ENCODE peak calls at places on chromosomes 7 and 10, in five cellular contexts. Z, U, F, Q and N are unnamed samples.
A peak's percentile ranks its signal among the peaks of the same experiment; 100 is the strongest.

GRCh38 chr10:16853809-16854208 is 36.6 kb upstream of the RSU1 start:
- DNase-seq in Z (no peak), U (no peak), F (no peak), Q (no peak), N (no peak)

GRCh38 chr7:46626261-46627037 is 705.4 kb upstream of the IGFBP3 start:
- DNase-seq in Z (no peak), U (no peak), F (no peak), Q (no peak), N (no peak)

GRCh38 chr10:73344267-73344666 is 14.4 kb downstream of the CFAP70 start:
- DNase-seq in Z (no peak), U (no peak), F (no peak), Q (no peak), N (no peak)

GRCh38 chr10:16184911-16185310 is 251.9 kb upstream of the PTER start:
- DNase-seq in Z (no peak), U (no peak), F (no peak), Q (no peak), N (no peak)

GRCh38 chr10:119657725-119658124 is 6.5 kb downstream of the BAG3 start:
- DNase-seq in Z (no peak), U (no peak), F (no peak), Q (no peak), N (no peak)

GRCh38 chr10:86647773-86648705 is 6.3 kb upstream of the OPN4 start:
- DNase-seq in Z (no peak), U (peak; percentile 84), F (no peak), Q (no peak), N (no peak)

GRCh38 chr10:111297351-111297848 is 220.6 kb downstream of the ADRA2A start:
- DNase-seq in Z (no peak), U (no peak), F (no peak), Q (peak; percentile 5), N (no peak)

GRCh38 chr10:10685566-10685965 is 332.1 kb upstream of the CELF2 start:
- DNase-seq in Z (no peak), U (no peak), F (no peak), Q (no peak), N (no peak)

GRCh38 chr10:11145498-11145855 is 127.8 kb downstream of the CELF2 start:
- DNase-seq in Z (peak; percentile 64), U (no peak), F (peak; percentile 57), Q (no peak), N (no peak)

DNA sequence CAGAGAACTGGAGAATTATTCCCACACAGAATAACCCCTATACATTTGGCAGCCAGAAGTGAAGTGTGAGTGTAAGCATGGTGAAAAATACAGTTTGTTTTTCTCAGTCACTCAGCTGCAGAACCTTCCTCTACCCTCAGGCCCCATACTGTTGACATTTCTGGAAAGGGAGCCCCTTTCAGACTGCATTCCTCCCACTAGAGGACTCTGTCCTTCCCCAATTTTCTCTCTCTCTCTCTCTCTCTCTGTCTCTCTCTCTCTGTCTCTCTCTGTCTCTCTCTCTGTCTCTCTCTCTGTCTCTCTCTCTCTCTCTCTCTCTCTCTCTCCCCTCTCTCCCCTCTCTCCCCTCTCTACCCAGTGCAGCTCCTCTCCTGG is 86.8 kb upstream of the STEAP1B start:
- DNase-seq in Z (no peak), U (no peak), F (no peak), Q (no peak), N (no peak)
- TF ChIP-seq CTCF in Z (no peak), U (no peak), F (no peak), Q (peak; percentile 55), N (peak; percentile 62)

DNA sequence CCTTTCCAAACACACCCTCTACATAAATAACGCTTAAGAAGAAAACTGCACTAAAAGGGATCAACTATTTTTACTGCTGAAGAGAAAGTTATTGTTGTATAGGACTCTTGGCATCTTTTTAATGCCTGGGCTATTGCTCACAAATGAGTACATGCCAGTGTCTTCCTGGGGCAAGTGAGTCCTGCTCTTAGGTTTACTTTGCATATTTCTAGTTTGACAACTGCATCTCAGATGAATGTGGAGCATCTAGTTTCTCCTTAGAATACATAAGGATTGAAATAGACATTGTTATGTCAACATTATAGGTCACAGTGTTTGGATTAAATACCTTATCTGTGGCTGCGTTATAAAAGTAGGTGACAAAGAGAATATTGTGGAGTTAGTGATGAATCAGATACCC is 44.5 kb downstream of the PSMC2 start:
- DNase-seq in Z (no peak), U (no peak), F (no peak), Q (no peak), N (no peak)
- TF ChIP-seq CTCF in Z (no peak), U (no peak), F (no peak), Q (no peak), N (no peak)

GRCh38 chr7:130994378-130995115 is 260.5 kb upstream of the KLF14 start:
- DNase-seq in Z (peak; percentile 61), U (no peak), F (no peak), Q (no peak), N (no peak)

GRCh38 chr7:130993671-130994365 is 259.8 kb upstream of the KLF14 start:
- DNase-seq in Z (no peak), U (no peak), F (no peak), Q (no peak), N (no peak)

GRCh38 chr7:130995252-130996081 is 261.5 kb upstream of the KLF14 start:
- DNase-seq in Z (peak; percentile 71), U (no peak), F (no peak), Q (peak; percentile 58), N (no peak)

GRCh38 chr7:130996841-130997231 is 262.8 kb upstream of the KLF14 start:
- DNase-seq in Z (peak; percentile 89), U (no peak), F (no peak), Q (no peak), N (no peak)

DNA sequence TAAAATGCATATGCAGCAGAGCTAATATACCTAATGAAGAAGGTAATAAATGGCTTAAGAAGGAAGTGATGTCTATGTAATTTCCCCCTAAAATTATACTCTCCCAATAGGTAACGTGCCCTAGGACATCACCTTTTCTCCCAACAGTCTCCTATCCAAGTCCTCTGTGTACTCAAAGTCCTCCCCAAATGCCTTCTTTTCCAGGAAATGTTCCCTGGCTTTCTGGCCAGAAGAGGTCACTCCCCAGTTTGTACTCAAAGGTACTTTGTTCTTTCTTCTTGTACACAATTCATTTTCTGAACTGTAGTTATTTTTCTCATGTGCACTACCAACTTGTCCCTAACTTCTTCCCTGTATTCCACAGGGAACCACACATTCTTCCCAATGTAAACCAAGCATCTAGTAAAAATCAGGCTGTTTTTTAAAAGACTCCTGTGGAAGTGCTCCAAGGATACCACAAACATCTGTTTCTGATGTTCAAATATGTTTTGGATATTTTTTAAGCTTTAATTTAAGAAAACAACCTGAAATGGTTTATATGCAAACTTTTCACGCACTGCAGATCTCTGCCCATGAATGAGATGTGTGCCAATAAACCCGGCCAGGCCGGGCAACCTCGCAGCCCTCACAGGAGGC is 262.3 kb upstream of the KLF14 start:
- DNase-seq in Z (peak; percentile 64), U (no peak), F (no peak), Q (no peak), N (no peak)
- TF ChIP-seq CTCF in Z (no peak), U (no peak), F (no peak), Q (no peak), N (no peak)

DNA sequence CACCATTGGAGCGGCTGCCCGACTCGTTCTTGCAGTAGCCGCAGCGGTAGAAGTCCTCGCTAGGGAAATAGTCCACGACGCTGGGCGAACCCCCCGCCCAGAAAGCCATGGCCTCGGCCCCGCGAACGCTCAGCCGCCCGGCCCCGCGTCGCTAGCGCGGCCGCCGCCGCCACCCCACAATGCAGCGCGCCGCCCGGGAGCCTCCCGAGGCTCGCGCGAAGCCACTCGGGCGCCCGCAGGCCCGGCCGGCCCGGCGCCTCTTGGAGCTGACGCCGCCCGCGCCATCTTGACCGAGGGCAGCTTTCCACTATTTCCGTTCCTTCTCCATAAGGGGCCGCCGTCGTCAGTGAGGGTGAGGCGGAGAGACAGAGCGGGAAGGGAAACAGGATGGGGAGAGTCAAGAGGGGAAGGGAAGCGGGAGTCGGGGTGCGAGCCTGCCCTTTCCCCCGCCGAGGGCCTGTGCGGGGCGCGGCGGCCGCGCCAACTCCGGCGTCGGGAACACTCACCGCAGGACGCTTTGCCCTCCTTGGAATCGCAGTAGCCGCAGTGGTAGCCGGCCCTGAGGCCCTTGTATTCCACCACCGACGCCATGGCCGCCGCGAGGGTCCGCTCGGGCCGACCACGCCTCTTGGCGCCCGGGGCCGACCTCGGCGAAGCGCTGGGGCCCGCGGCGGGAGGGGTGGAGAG is at the start of gene ATE1:
- DNase-seq in Z (peak; percentile 90), U (peak; percentile 89), F (peak; percentile 94), Q (peak; percentile 95), N (peak; percentile 67)
- TF ChIP-seq CTCF in Z (no peak), U (no peak), F (no peak), Q (no peak), N (no peak)

GRCh38 chr10:101139421-101139911 is 8.4 kb downstream of the TLX1 start:
- DNase-seq in Z (no peak), U (no peak), F (no peak), Q (no peak), N (no peak)
- TF ChIP-seq CTCF in Z (no peak), U (no peak), F (no peak), Q (peak; percentile 34), N (no peak)

GRCh38 chr7:13963925-13964324 is 25.5 kb downstream of the ETV1 start:
- DNase-seq in Z (no peak), U (no peak), F (no peak), Q (no peak), N (no peak)

GRCh38 chr7:13965077-13965476 is 24.4 kb downstream of the ETV1 start:
- DNase-seq in Z (no peak), U (no peak), F (no peak), Q (no peak), N (no peak)
- TF ChIP-seq CTCF in Z (no peak), U (no peak), F (no peak), Q (no peak), N (no peak)

DNA sequence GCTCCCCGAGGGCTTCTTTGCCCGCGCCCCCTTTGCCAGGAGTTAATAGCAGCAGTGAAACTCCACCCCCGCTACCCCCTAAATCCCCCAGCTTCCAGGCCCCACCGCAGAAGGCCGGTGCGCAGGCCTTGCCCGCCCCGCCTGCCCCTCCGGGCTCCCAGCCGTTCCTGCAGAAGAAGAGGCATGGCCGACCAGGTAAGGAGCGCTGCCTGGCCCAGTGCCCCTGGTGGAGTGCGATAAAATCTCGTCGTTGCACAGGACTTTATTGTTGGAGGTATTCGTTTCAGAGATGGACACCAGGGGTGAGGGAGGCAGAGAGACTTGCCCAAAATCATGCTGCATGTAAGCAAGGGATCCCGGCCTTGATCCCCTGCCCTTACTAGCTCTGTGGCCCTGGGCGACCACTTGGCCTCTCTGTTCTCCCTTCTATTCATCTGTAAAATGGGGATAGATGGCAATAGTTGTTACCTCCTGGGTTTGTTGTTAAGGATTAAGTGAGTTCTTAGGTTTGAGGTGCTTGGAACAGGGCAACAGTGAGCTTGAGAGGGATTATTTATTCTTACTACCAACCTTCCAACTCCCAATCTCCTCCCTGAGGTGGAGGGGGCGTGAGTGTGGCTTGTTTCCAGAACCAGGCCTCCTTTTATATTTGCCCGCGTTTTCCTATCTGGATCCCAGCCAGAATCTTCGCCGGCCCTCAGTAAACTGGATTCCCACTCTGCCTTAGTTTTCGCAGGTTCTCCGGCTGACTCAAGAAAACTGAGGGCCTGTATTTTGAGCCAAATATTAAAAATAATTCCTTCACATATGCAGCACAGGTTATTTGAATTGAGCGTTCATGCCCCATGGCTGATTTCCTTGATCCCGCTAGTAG is 78.3 kb downstream of the WIPF3 start:
- DNase-seq in Z (peak; percentile 58), U (peak; percentile 33), F (no peak), Q (no peak), N (no peak)
- TF ChIP-seq CTCF in Z (no peak), U (no peak), F (no peak), Q (no peak), N (no peak)